ENCODE peak calls at places on chromosome 19, in four cellular contexts. X is neural progenitor cell, C is mesenchymal stem cell, N is fibroblast of lung. K is an unnamed sample.
A peak's percentile ranks its signal among the peaks of the same experiment; 100 is the strongest.

GRCh38 chr19:39145180-39145953 is 19.8 kb downstream of the PAK4 start:
- DNase-seq in X (no peak), N (no peak), C (no peak), K (peak; percentile 61)

GRCh38 chr19:16627194-16627927 is 643 bp downstream of the MED26 start:
- DNase-seq in X (peak; percentile 52), C (peak; percentile 40), N (peak; percentile 3), K (peak; percentile 26)

GRCh38 chr19:54674021-54674617 is 11.3 kb downstream of the LILRB4 start:
- DNase-seq in N (peak; percentile 16), X (peak; percentile 55), C (no peak), K (no peak)

GRCh38 chr19:35167251-35168119 is 12.9 kb downstream of the FXYD5 start:
- DNase-seq in N (no peak), C (no peak), X (no peak), K (no peak)

GRCh38 chr19:46159893-46160775 is 12.1 kb downstream of the IGFL2 start:
- DNase-seq in C (no peak), X (no peak), N (no peak), K (peak; percentile 27)

GRCh38 chr19:49061445-49061844 is 3.2 kb downstream of the NTF4 start:
- DNase-seq in C (no peak), X (no peak), N (no peak), K (no peak)

GRCh38 chr19:47549341-47549768 is 23.6 kb downstream of the ZNF541 start:
- DNase-seq in X (no peak), C (no peak), N (no peak), K (no peak)

GRCh38 chr19:11091343-11092153 is 2.3 kb downstream of the LDLR start:
- DNase-seq in C (peak; percentile 94), N (peak; percentile 83), X (no peak), K (peak; percentile 79)

GRCh38 chr19:33373701-33374405 is at the start of gene CEBPG:
- DNase-seq in C (peak; percentile 70), N (peak; percentile 72), X (peak; percentile 73), K (no peak)

GRCh38 chr19:13817615-13818371 is 22.6 kb downstream of the ZSWIM4 start:
- DNase-seq in C (peak; percentile 61), X (peak; percentile 94), N (no peak), K (peak; percentile 92)

GRCh38 chr19:9917322-9917721 is 19.0 kb downstream of the OLFM2 start:
- DNase-seq in X (peak; percentile 71), C (peak; percentile 67), N (peak; percentile 43), K (peak; percentile 35)

GRCh38 chr19:46289724-46290619 is 6.9 kb upstream of the HIF3A start:
- DNase-seq in X (no peak), C (no peak), N (no peak), K (no peak)

GRCh38 chr19:55210120-55210493 is 806 bp upstream of the PTPRH start:
- DNase-seq in N (peak; percentile 94), X (no peak), C (peak; percentile 87), K (no peak)

GRCh38 chr19:17522988-17523872 is 11.8 kb downstream of the PGLS start:
- DNase-seq in C (no peak), N (no peak), X (no peak), K (peak; percentile 56)

GRCh38 chr19:50817941-50818858 is 5.4 kb downstream of the KLK1 start:
- DNase-seq in N (no peak), X (peak; percentile 92), C (peak; percentile 16), K (peak; percentile 93)

GRCh38 chr19:47356900-47357299 is 7.8 kb downstream of the DHX34 start:
- DNase-seq in C (no peak), X (no peak), N (no peak), K (no peak)

GRCh38 chr19:9885077-9885552 is 50.0 kb downstream of the PIN1 start:
- DNase-seq in X (no peak), C (peak; percentile 10), N (peak; percentile 33), K (no peak)

GRCh38 chr19:58038688-58039204 is 4.9 kb downstream of the ZSCAN1 start:
- DNase-seq in C (no peak), N (no peak), X (peak; percentile 23), K (no peak)

GRCh38 chr19:6519289-6519688 is 11.5 kb upstream of the TNFSF9 start:
- DNase-seq in C (no peak), N (peak; percentile 74), X (no peak), K (no peak)

GRCh38 chr19:6452223-6452614 is 7.4 kb downstream of the SLC25A23 start:
- DNase-seq in C (no peak), X (no peak), N (no peak), K (no peak)

GRCh38 chr19:19262190-19263057 is 10.7 kb downstream of the TM6SF2 start:
- DNase-seq in X (peak; percentile 59), C (no peak), N (no peak), K (no peak)

GRCh38 chr19:19742773-19743172 is 9.9 kb upstream of the ZNF14 start:
- DNase-seq in N (no peak), X (no peak), C (no peak), K (no peak)

GRCh38 chr19:46860846-46861690 is at the start of gene ARHGAP35:
- DNase-seq in N (no peak), X (no peak), C (no peak), K (peak; percentile 51)

GRCh38 chr19:33175886-33176669 is 18.1 kb upstream of the LRP3 start:
- DNase-seq in C (peak; percentile 65), N (peak; percentile 33), X (peak; percentile 58), K (no peak)

GRCh38 chr19:38617764-38618589 is at the start of gene MAP4K1:
- DNase-seq in X (peak; percentile 20), C (no peak), N (no peak), K (peak; percentile 63)

GRCh38 chr19:10255358-10255757 is 3.3 kb downstream of the MRPL4 start:
- DNase-seq in X (no peak), N (no peak), C (no peak), K (no peak)

GRCh38 chr19:366205-366783 is 21.7 kb upstream of the MIER2 start:
- DNase-seq in C (no peak), X (no peak), N (no peak), K (no peak)

GRCh38 chr19:56637976-56638555 is 4.9 kb upstream of the SMIM17 start:
- DNase-seq in C (peak; percentile 52), N (peak; percentile 74), X (peak; percentile 95), K (peak; percentile 58)

GRCh38 chr19:48512504-48513288 is 1.1 kb upstream of the LMTK3 start:
- DNase-seq in X (peak; percentile 1), C (no peak), N (no peak), K (no peak)

GRCh38 chr19:3276341-3276799 is 51.9 kb downstream of the CELF5 start:
- DNase-seq in X (peak; percentile 90), C (no peak), N (no peak), K (peak; percentile 78)

GRCh38 chr19:55232284-55232597 is 3.7 kb upstream of the TMEM86B start:
- DNase-seq in N (no peak), C (no peak), X (no peak), K (no peak)

GRCh38 chr19:53951436-53951835 is 11.3 kb upstream of the CACNG8 start:
- DNase-seq in N (no peak), X (no peak), C (no peak), K (no peak)

DNA sequence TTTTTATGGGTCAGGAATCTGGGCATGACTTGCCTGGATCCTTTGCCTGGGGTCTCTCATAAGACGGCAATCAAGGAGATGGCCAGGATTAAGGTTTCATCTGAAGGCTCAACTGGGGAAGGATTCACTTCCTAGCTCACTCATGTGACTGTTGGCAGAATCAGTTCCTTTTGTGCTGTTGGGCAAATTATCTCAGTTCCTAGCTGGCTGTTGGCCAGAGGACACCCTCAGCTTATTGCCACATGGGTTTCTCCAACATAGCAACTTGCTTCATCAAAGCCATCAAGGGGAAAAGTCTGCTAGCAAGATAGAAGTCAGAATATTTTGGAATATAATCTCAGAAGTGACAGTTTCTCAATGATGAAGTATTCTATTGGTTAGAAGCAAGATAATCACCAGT is 12.2 kb upstream of the EVI5L start:
- DNase-seq in X (no peak), N (no peak), C (no peak), K (no peak)
- H3K4me1 ChIP-seq in X (no peaks in the 10 kb centered on the region), N (no peaks in the 10 kb centered on the region), C (peaks cover 1% of the 10 kb centered on the region), K (no peaks in the 10 kb centered on the region)

GRCh38 chr19:40390084-40390742 is at the start of gene HIPK4:
- DNase-seq in C (no peak), X (no peak), N (no peak), K (no peak)
- H3K9ac ChIP-seq in C (no peak within 1 kb of the TSS), X (no peak within 1 kb of the TSS), N (no peak within 1 kb of the TSS), K (no peak within 1 kb of the TSS)

GRCh38 chr19:41322451-41322850 is 12.5 kb downstream of the CCDC97 start:
- DNase-seq in X (no peak), C (no peak), N (no peak), K (no peak)

GRCh38 chr19:41323023-41323422 is 13.1 kb downstream of the CCDC97 start:
- DNase-seq in C (peak; percentile 99), X (no peak), N (peak; percentile 88), K (no peak)

GRCh38 chr19:41321204-41321599 is 11.2 kb downstream of the CCDC97 start:
- DNase-seq in C (no peak), X (no peak), N (no peak), K (no peak)

GRCh38 chr19:41320568-41320967 is 10.6 kb downstream of the CCDC97 start:
- DNase-seq in N (no peak), X (no peak), C (no peak), K (no peak)

DNA sequence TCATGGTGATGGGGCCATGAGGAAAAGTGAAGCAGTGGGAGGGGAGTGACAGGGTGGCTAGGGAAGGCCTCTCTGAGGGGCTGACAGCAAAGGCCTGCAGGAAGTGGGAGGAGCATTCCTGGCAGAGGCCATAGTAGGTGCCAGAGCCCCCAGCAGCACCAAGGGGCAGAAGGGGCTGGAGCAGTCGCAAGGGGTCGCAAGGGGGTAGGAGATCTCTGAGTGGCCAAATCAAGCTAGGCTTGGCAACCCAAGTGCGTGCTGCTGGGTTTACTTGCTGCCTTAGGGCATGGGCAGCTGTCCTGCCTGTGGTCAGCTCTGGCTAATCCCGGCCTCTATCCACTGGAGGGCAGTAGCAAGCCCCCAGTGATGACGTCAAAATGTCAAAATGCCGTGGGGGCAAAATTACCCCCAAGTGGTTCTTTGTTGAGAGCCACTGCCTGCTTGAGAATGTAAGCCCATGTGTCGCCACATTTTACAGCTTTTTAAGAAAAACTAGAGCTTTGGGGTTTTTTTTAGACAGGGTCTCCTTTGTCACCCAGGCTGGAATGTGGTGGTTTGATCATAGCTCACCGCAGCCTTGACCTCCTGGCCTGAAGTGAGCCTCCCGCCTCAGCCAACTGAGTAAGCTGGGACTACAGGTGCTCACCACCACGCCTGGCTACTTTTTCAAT is 11.8 kb downstream of the CCDC97 start:
- DNase-seq in N (peak; percentile 73), X (peak; percentile 80), C (peak; percentile 92), K (no peak)
- H3K4me1 ChIP-seq in N (peaks cover 50% of the 10 kb centered on the region), X (peaks cover 18% of the 10 kb centered on the region), C (peaks cover 64% of the 10 kb centered on the region), K (peaks cover 15% of the 10 kb centered on the region)

GRCh38 chr19:1505991-1506881 is 6.6 kb downstream of the ADAMTSL5 start:
- DNase-seq in C (no peak), X (no peak), N (no peak), K (no peak)

GRCh38 chr19:1508507-1508856 is 4.3 kb downstream of the ADAMTSL5 start:
- DNase-seq in N (no peak), C (no peak), X (no peak), K (no peak)

GRCh38 chr19:1505012-1505411 is 7.8 kb downstream of the ADAMTSL5 start:
- DNase-seq in X (no peak), N (no peak), C (no peak), K (no peak)

GRCh38 chr19:1507763-1508506 is 4.9 kb downstream of the ADAMTSL5 start:
- DNase-seq in C (peak; percentile 98), N (peak; percentile 97), X (peak; percentile 97), K (peak; percentile 90)

GRCh38 chr19:1507192-1507660 is 5.6 kb downstream of the ADAMTSL5 start:
- DNase-seq in X (no peak), N (no peak), C (no peak), K (no peak)
- H3K9ac ChIP-seq in X (no peak overlapping the region), N (no peak overlapping the region), C (peak overlapping the region; percentile 78), K (no peak overlapping the region)

K was measured in colonic mucosa.